ENCODE peak calls at places on chromosomes 13 and 19, in six cellular contexts. O is stimulated activated CD8-positive, alpha-beta memory T cell treated with anti-CD3 and anti-CD28 coated beads, Interleukin-4, amount 100 ng/mL, for 1 hour; L is OCI-LY7; Y is activated CD8-positive, alpha-beta memory T cell treated with anti-CD3 and anti-CD28 coated beads for 24 hours; C is amniotic stem cell; D is activated naive CD8-positive, alpha-beta T cell treated with anti-CD3 and anti-CD28 coated beads, Interleukin-2, amount 10 ng/mL, durations not matched to agents 7 days and 5 days. X is an unnamed sample.

GRCh38 chr13:112874751-112875300 is 94.2 kb upstream of the MCF2L start:
- DNase-seq in C (no peak), O (no peak), Y (no peak), L (no peak), D (no peak), X (no peak)

GRCh38 chr13:56561327-56561726 is 579.4 kb upstream of the PRR20A start:
- DNase-seq in Y (no peak), O (no peak), L (no peak), C (no peak), D (no peak), X (no peak)

GRCh38 chr13:36385471-36385870 is 39.3 kb upstream of the SPART start:
- DNase-seq in O (no peak), C (no peak), L (no peak), D (no peak), Y (no peak), X (no peak)

GRCh38 chr13:47680752-47681151 is 320.3 kb downstream of the SUCLA2 start:
- DNase-seq in L (no peak), O (no peak), D (no peak), Y (no peak), C (no peak), X (peak; percentile 58)

GRCh38 chr19:42074513-42075363 is 1.2 kb upstream of the ZNF574 start:
- DNase-seq in L (peak; percentile 40), D (peak; percentile 48), C (no peak), O (no peak), Y (peak; percentile 76), X (peak; percentile 43)

GRCh38 chr19:1312732-1313694 is 27.3 kb downstream of the EFNA2 start:
- DNase-seq in C (peak; percentile 9), Y (no peak), D (no peak), O (no peak), L (no peak), X (peak; percentile 80)

GRCh38 chr13:28347456-28348371 is 147.2 kb downstream of the FLT1 start:
- DNase-seq in O (no peak), C (no peak), L (no peak), D (no peak), Y (no peak), X (no peak)

GRCh38 chr19:2168619-2169424 is 5.1 kb downstream of the DOT1L start:
- DNase-seq in O (peak; percentile 45), C (peak; percentile 96), L (no peak), Y (peak; percentile 90), D (no peak), X (peak; percentile 99)

GRCh38 chr13:76864259-76864658 is 21.9 kb downstream of the KCTD12 start:
- DNase-seq in D (no peak), Y (no peak), C (no peak), O (no peak), L (no peak), X (peak; percentile 52)

GRCh38 chr13:33244907-33245287 is 40.7 kb downstream of the STARD13 start:
- DNase-seq in Y (no peak), O (no peak), D (no peak), L (no peak), C (no peak), X (no peak)

GRCh38 chr19:45568732-45569131 is 15.9 kb downstream of the OPA3 start:
- DNase-seq in Y (no peak), D (no peak), O (no peak), L (no peak), C (no peak), X (peak; percentile 69)

GRCh38 chr13:27026396-27026795 is 145.2 kb downstream of the USP12 start:
- DNase-seq in L (no peak), O (no peak), Y (peak; percentile 1), C (no peak), D (no peak), X (no peak)

GRCh38 chr19:48194041-48194871 is 23.8 kb downstream of the ZSWIM9 start:
- DNase-seq in L (peak; percentile 56), D (no peak), C (no peak), Y (peak; percentile 70), O (no peak), X (no peak)

GRCh38 chr19:56566904-56567273 is 379 bp upstream of the ZNF470 start:
- DNase-seq in Y (no peak), C (peak; percentile 23), L (no peak), D (no peak), O (no peak), X (no peak)

GRCh38 chr13:113406321-113407102 is 42.6 kb upstream of the GRTP1 start:
- DNase-seq in D (no peak), Y (no peak), O (no peak), L (no peak), C (no peak), X (no peak)

GRCh38 chr13:30128591-30128990 is 178.8 kb downstream of the KATNAL1 start:
- DNase-seq in D (no peak), C (no peak), Y (no peak), O (no peak), L (no peak), X (no peak)

GRCh38 chr19:15120135-15121026 is 13.2 kb downstream of the SYDE1 start:
- DNase-seq in Y (no peak), L (no peak), D (no peak), C (no peak), O (no peak), X (no peak)

GRCh38 chr19:22523940-22524339 is 101.8 kb upstream of the ZNF98 start:
- DNase-seq in D (no peak), O (no peak), L (no peak), Y (no peak), C (no peak), X (no peak)

GRCh38 chr19:13207237-13208130 is 57.3 kb downstream of the IER2 start:
- DNase-seq in L (peak; percentile 63), C (no peak), D (peak; percentile 54), Y (peak; percentile 80), O (no peak), X (peak; percentile 65)

GRCh38 chr19:29952127-29952526 is 10.1 kb downstream of the URI1 start:
- DNase-seq in Y (no peak), O (no peak), C (no peak), D (no peak), L (no peak), X (no peak)

GRCh38 chr13:27375686-27376326 is 48.6 kb upstream of the GTF3A start:
- DNase-seq in D (peak; percentile 45), Y (peak; percentile 82), L (peak; percentile 58), O (peak; percentile 19), C (no peak), X (peak; percentile 60)

GRCh38 chr13:35356572-35356971 is 119.9 kb downstream of the MAB21L1 start:
- DNase-seq in L (peak; percentile 1), Y (no peak), O (no peak), C (no peak), D (peak; percentile 31), X (no peak)

GRCh38 chr13:20351279-20352022 is 119.3 kb upstream of the GJB6 start:
- DNase-seq in Y (peak; percentile 45), C (no peak), O (no peak), L (no peak), D (no peak), X (peak; percentile 9)

GRCh38 chr13:98541211-98541610 is 35.7 kb downstream of the STK24 start:
- DNase-seq in D (no peak), C (no peak), L (no peak), O (no peak), Y (no peak), X (no peak)

GRCh38 chr13:94006271-94006670 is 473.2 kb downstream of the DCT start:
- DNase-seq in D (no peak), O (no peak), L (no peak), C (no peak), Y (no peak), X (no peak)

GRCh38 chr13:98839826-98840769 is 87.6 kb upstream of the SLC15A1 start:
- DNase-seq in D (no peak), Y (no peak), L (peak; percentile 52), O (peak; percentile 11), C (no peak), X (peak; percentile 74)

GRCh38 chr13:27960362-27961226 is 8.5 kb downstream of the CDX2 start:
- DNase-seq in Y (no peak), O (no peak), C (no peak), L (no peak), D (peak; percentile 73), X (peak; percentile 12)

GRCh38 chr19:4449022-4449825 is 8.4 kb downstream of the UBXN6 start:
- DNase-seq in D (no peak), C (no peak), O (no peak), L (no peak), Y (no peak), X (no peak)

GRCh38 chr13:99941086-99941485 is 30.5 kb downstream of the ZIC5 start:
- DNase-seq in O (no peak), L (no peak), Y (no peak), C (no peak), D (no peak), X (no peak)

X was measured in myocyte.